ENCODE peak calls at places on chromosome 18, in ten cellular contexts. Y is CD8-positive, alpha-beta T cell; G is HS-5; F is DMS153; B is B cell; C is GM18507; O is left ventricle myocardium inferior; K is GOT3; E is GM20000; X is SK-N-DZ. I is an unnamed sample.

GRCh38 chr18:7617738-7618422 is 50.8 kb downstream of the PTPRM start:
- DNase-seq in F (no peak), X (no peak), B (no peak), Y (no peak), C (no peak), G (peak; percentile 53), E (no peak), K (no peak), O (no peak), I (no peak)

GRCh38 chr18:50715919-50716318 is 103.9 kb downstream of the MRO start:
- DNase-seq in X (no peak), O (no peak), B (no peak), E (no peak), Y (no peak), G (no peak), C (no peak), F (no peak), K (no peak), I (no peak)

GRCh38 chr18:49018961-49019445 is 68.2 kb upstream of the SMAD7 start:
- DNase-seq in C (no peak), X (no peak), G (no peak), E (no peak), B (no peak), O (no peak), F (no peak), K (no peak), Y (no peak), I (no peak)

GRCh38 chr18:54109131-54109683 is 115.3 kb downstream of the MBD2 start:
- DNase-seq in K (no peak), F (no peak), X (no peak), B (no peak), C (no peak), O (no peak), E (no peak), Y (no peak), G (peak; percentile 42), I (no peak)

GRCh38 chr18:24427484-24427883 is 1.0 kb downstream of the IMPACT start:
- DNase-seq in F (no peak), C (no peak), G (no peak), X (no peak), E (no peak), O (no peak), K (no peak), Y (no peak), B (no peak), I (no peak)

GRCh38 chr18:8871484-8871883 is 166.1 kb downstream of the MTCL1 start:
- DNase-seq in Y (no peak), G (no peak), K (no peak), X (no peak), F (no peak), B (no peak), C (no peak), O (no peak), E (no peak), I (no peak)

GRCh38 chr18:79068299-79068945 is 772 bp upstream of the ATP9B start:
- DNase-seq in K (no peak), Y (peak; percentile 8), X (no peak), G (no peak), E (no peak), B (no peak), C (no peak), O (no peak), F (no peak), I (peak; percentile 9)

GRCh38 chr18:2672872-2673271 is 17.3 kb downstream of the SMCHD1 start:
- DNase-seq in Y (no peak), K (no peak), G (no peak), E (no peak), C (no peak), O (no peak), X (no peak), F (no peak), B (no peak), I (no peak)

GRCh38 chr18:21457179-21457535 is 143.3 kb downstream of the ESCO1 start:
- DNase-seq in O (no peak), X (no peak), G (no peak), E (no peak), K (no peak), B (no peak), F (no peak), Y (no peak), C (no peak), I (no peak)

GRCh38 chr18:80246656-80247402 is 485 bp downstream of the PARD6G start:
- DNase-seq in O (no peak), Y (no peak), E (peak; percentile 72), B (no peak), F (no peak), K (no peak), X (peak; percentile 40), G (no peak), C (no peak), I (no peak)

GRCh38 chr18:515838-516237 is 15.3 kb upstream of the COLEC12 start:
- DNase-seq in E (no peak), X (no peak), K (no peak), G (no peak), C (no peak), Y (no peak), F (no peak), O (no peak), B (no peak), I (no peak)

GRCh38 chr18:62510744-62511143 is 12.1 kb upstream of the ZCCHC2 start:
- DNase-seq in B (no peak), E (no peak), K (no peak), O (no peak), G (no peak), Y (no peak), X (no peak), C (no peak), F (no peak), I (no peak)

GRCh38 chr18:42730272-42730671 is 385.2 kb downstream of the RIT2 start:
- DNase-seq in O (no peak), Y (no peak), X (no peak), E (no peak), G (no peak), K (no peak), F (no peak), B (no peak), C (no peak), I (no peak)

GRCh38 chr18:73688851-73689659 is 458.6 kb downstream of the FBXO15 start:
- DNase-seq in B (no peak), X (no peak), G (peak; percentile 89), K (no peak), Y (no peak), O (no peak), E (no peak), F (no peak), C (no peak), I (peak; percentile 3)

GRCh38 chr18:79498662-79499061 is 102.9 kb downstream of the NFATC1 start:
- DNase-seq in K (no peak), E (no peak), O (no peak), G (no peak), X (no peak), B (no peak), C (no peak), Y (no peak), F (no peak), I (no peak)

GRCh38 chr18:72848534-72849237 is 19.1 kb downstream of the NETO1 start:
- DNase-seq in E (no peak), X (no peak), O (no peak), C (no peak), G (peak; percentile 8), K (no peak), B (no peak), Y (no peak), F (no peak), I (peak; percentile 89)

GRCh38 chr18:41992066-41992465 is 37.0 kb downstream of the PIK3C3 start:
- DNase-seq in F (no peak), G (no peak), B (no peak), E (peak; percentile 20), Y (no peak), X (no peak), K (no peak), O (no peak), C (no peak), I (no peak)

GRCh38 chr18:12060182-12060870 is 33.3 kb upstream of the ANKRD62 start:
- DNase-seq in K (no peak), C (no peak), G (no peak), Y (no peak), X (no peak), O (no peak), B (no peak), F (no peak), E (no peak), I (no peak)

GRCh38 chr18:58682429-58683069 is 11.3 kb downstream of the MALT1 start:
- DNase-seq in F (no peak), Y (no peak), G (no peak), K (no peak), O (peak; percentile 57), E (no peak), C (no peak), B (no peak), X (no peak), I (peak; percentile 69)

GRCh38 chr18:11980148-11980554 is 1.2 kb upstream of the IMPA2 start:
- DNase-seq in G (no peak), X (no peak), E (no peak), O (no peak), B (no peak), F (no peak), Y (no peak), C (no peak), K (no peak), I (no peak)

GRCh38 chr18:8562065-8562464 is 47.2 kb upstream of the RAB12 start:
- DNase-seq in B (no peak), X (no peak), C (no peak), Y (no peak), E (no peak), O (no peak), G (no peak), K (no peak), F (no peak), I (no peak)

GRCh38 chr18:22214731-22215528 is 45.5 kb downstream of the GATA6 start:
- DNase-seq in E (no peak), G (no peak), X (no peak), C (no peak), B (no peak), Y (no peak), F (peak; percentile 53), O (no peak), K (no peak), I (no peak)

GRCh38 chr18:79677221-79677620 is 2.4 kb upstream of the CTDP1 start:
- DNase-seq in F (no peak), E (no peak), G (no peak), B (no peak), K (no peak), O (no peak), Y (no peak), X (no peak), C (no peak), I (no peak)

GRCh38 chr18:62332964-62333695 is 8.0 kb downstream of the TNFRSF11A start:
- DNase-seq in G (no peak), F (no peak), O (no peak), C (no peak), E (no peak), K (no peak), Y (no peak), X (no peak), B (no peak), I (no peak)

GRCh38 chr18:76441002-76441667 is 53.9 kb downstream of the ZNF516 start:
- DNase-seq in G (no peak), X (no peak), K (no peak), O (no peak), E (no peak), Y (no peak), B (no peak), F (no peak), C (no peak), I (no peak)

GRCh38 chr18:69469444-69469919 is 68.8 kb downstream of the DOK6 start:
- DNase-seq in E (no peak), B (no peak), K (no peak), C (peak; percentile 5), X (peak; percentile 26), Y (no peak), G (no peak), F (no peak), O (no peak), I (no peak)

GRCh38 chr18:41744664-41745063 is 210.4 kb upstream of the PIK3C3 start:
- DNase-seq in K (no peak), B (no peak), E (no peak), O (no peak), F (no peak), G (no peak), Y (no peak), X (no peak), C (no peak), I (no peak)

GRCh38 chr18:54251606-54252400 is 17.5 kb upstream of the POLI start:
- DNase-seq in E (no peak), C (no peak), B (no peak), G (no peak), F (no peak), X (no peak), Y (no peak), K (no peak), O (no peak), I (no peak)